ENCODE peak calls at places on chromosome 14, in four cellular contexts. W is activated CD4-positive, CD25-positive, alpha-beta regulatory T cell; Z is Calu3; K is GDM1. T is an unnamed sample.

GRCh38 chr14:68245146-68246073 is 425.8 kb downstream of the RAD51B start:
- DNase-seq in K (no peak), W (no peak), Z (no peak), T (no peak)

GRCh38 chr14:103846569-103847438 is 571 bp downstream of the PPP1R13B start:
- DNase-seq in W (no peak), Z (peak), K (no peak), T (no peak)

GRCh38 chr14:55877942-55878341 is 240.3 kb upstream of the PELI2 start:
- DNase-seq in K (no peak), W (no peak), Z (no peak), T (no peak)

GRCh38 chr14:54169254-54169924 is 212.8 kb upstream of the BMP4 start:
- DNase-seq in K (no peak), Z (peak), W (no peak), T (no peak)

GRCh38 chr14:23186913-23187654 is 3.6 kb upstream of the SLC7A8 start:
- DNase-seq in Z (peak), K (peak), W (no peak), T (peak)

GRCh38 chr14:21699551-21699950 is 25.9 kb upstream of the OR4E1 start:
- DNase-seq in K (no peak), W (no peak), Z (no peak), T (no peak)

GRCh38 chr14:101025656-101026055 is 122.1 kb upstream of the RTL1 start:
- DNase-seq in W (no peak), Z (no peak), K (no peak), T (no peak)

GRCh38 chr14:20409226-20409625 is 4.1 kb downstream of the TEP1 start:
- DNase-seq in K (no peak), W (no peak), Z (no peak), T (no peak)

GRCh38 chr14:64733321-64733720 is 29.1 kb downstream of the PLEKHG3 start:
- DNase-seq in Z (no peak), W (no peak), K (no peak), T (no peak)

GRCh38 chr14:44914849-44915248 is 46.9 kb downstream of the KLHL28 start:
- DNase-seq in Z (no peak), K (no peak), W (no peak), T (no peak)

GRCh38 chr14:71363961-71364360 is 456.7 kb downstream of the PCNX1 start:
- DNase-seq in Z (no peak), W (no peak), K (no peak), T (no peak)

GRCh38 chr14:77206877-77207389 is 25.3 kb downstream of the TMEM63C start:
- DNase-seq in K (no peak), Z (no peak), W (no peak), T (peak)

GRCh38 chr14:60632777-60633176 is 16.5 kb downstream of the SIX1 start:
- DNase-seq in Z (no peak), W (no peak), K (no peak), T (no peak)

GRCh38 chr14:31300296-31300695 is 92.7 kb upstream of the HECTD1 start:
- DNase-seq in W (no peak), K (no peak), Z (no peak), T (no peak)

GRCh38 chr14:52877628-52878027 is 73.2 kb downstream of the FERMT2 start:
- DNase-seq in W (no peak), K (no peak), Z (no peak), T (no peak)

GRCh38 chr14:24710403-24711063 is 76.5 kb upstream of the GZMB start:
- DNase-seq in Z (peak), K (peak), W (peak), T (peak)

GRCh38 chr14:71225108-71225507 is 317.8 kb downstream of the PCNX1 start:
- DNase-seq in K (no peak), W (no peak), Z (no peak), T (no peak)

GRCh38 chr14:80095623-80096022 is 115.7 kb downstream of the DIO2 start:
- DNase-seq in Z (no peak), W (no peak), K (no peak), T (no peak)

GRCh38 chr14:103372552-103373304 is 12.5 kb upstream of the MARK3 start:
- DNase-seq in W (no peak), Z (peak), K (no peak), T (no peak)

GRCh38 chr14:101508196-101508947 is 52.9 kb upstream of the DIO3 start:
- DNase-seq in K (no peak), W (no peak), Z (no peak), T (no peak)

T was measured in NCI-H1930.